ENCODE peak calls at places on chromosomes 3 and 15, in six cellular contexts. S, B, R, H, J and U are unnamed samples.

GRCh38 chr3:115154611-115155010 is 7.5 kb upstream of the ZBTB20 start:
- DNase-seq in B (no peak), J (no peak), R (no peak), H (no peak), S (no peak), U (no peak)

GRCh38 chr3:146177072-146177936 is 16.3 kb upstream of the PLOD2 start:
- DNase-seq in B (no peak), J (no peak), H (no peak), S (no peak), R (no peak), U (no peak)

GRCh38 chr15:51971353-51972133 is at the start of gene LEO1:
- DNase-seq in J (peak; percentile 93), H (peak; percentile 67), S (peak; percentile 89), R (peak; percentile 88), B (peak; percentile 96), U (peak; percentile 97)

GRCh38 chr3:184769771-184770170 is 42.2 kb upstream of the VPS8 start:
- DNase-seq in J (no peak), R (no peak), S (no peak), B (no peak), H (no peak), U (no peak)

GRCh38 chr3:160403796-160404510 is 4.5 kb downstream of the SMC4 start:
- DNase-seq in H (no peak), B (no peak), J (no peak), S (no peak), R (no peak), U (no peak)

GRCh38 chr3:65348596-65348995 is 660.8 kb upstream of the ADAMTS9 start:
- DNase-seq in J (no peak), H (no peak), R (no peak), S (no peak), B (peak; percentile 19), U (no peak)

GRCh38 chr15:52303093-52303772 is 7.6 kb upstream of the MYO5C start:
- DNase-seq in B (no peak), J (no peak), R (no peak), S (no peak), H (no peak), U (no peak)

GRCh38 chr3:187041362-187042061 is 97.8 kb downstream of the RPL39L start:
- DNase-seq in B (no peak), J (no peak), H (no peak), S (no peak), R (no peak), U (peak; percentile 37)

GRCh38 chr3:32456429-32457130 is 46.1 kb downstream of the CMTM6 start:
- DNase-seq in R (no peak), S (no peak), B (no peak), J (no peak), H (no peak), U (no peak)

GRCh38 chr3:130687327-130687726 is 59.3 kb downstream of the PIK3R4 start:
- DNase-seq in H (no peak), S (no peak), R (no peak), B (no peak), J (no peak), U (no peak)

GRCh38 chr3:44342191-44342790 is 3.7 kb downstream of the TCAIM start:
- DNase-seq in S (no peak), J (no peak), R (no peak), H (no peak), B (peak; percentile 16), U (no peak)

GRCh38 chr3:44000586-44000985 is 241.1 kb upstream of the TOPAZ1 start:
- DNase-seq in R (no peak), S (no peak), B (peak; percentile 20), H (no peak), J (no peak), U (peak; percentile 59)

GRCh38 chr3:26625187-26625586 is 2.6 kb downstream of the LRRC3B start:
- DNase-seq in J (no peak), S (no peak), H (no peak), R (no peak), B (no peak), U (no peak)

GRCh38 chr15:58407366-58407765 is 24.4 kb upstream of the LIPC start:
- DNase-seq in B (no peak), S (no peak), J (no peak), H (peak; percentile 6), R (peak; percentile 73), U (no peak)

GRCh38 chr3:13548696-13549512 is at the start of gene FBLN2:
- DNase-seq in B (peak; percentile 83), H (no peak), S (peak; percentile 76), R (no peak), J (peak; percentile 45), U (no peak)

GRCh38 chr3:126873416-126873815 is 109.5 kb upstream of the PLXNA1 start:
- DNase-seq in S (no peak), B (no peak), H (no peak), J (no peak), R (no peak), U (no peak)

GRCh38 chr3:164903820-164904451 is 174.4 kb downstream of the SI start:
- DNase-seq in S (no peak), B (no peak), H (no peak), J (no peak), R (no peak), U (no peak)

GRCh38 chr15:82805994-82806406 is at the start of gene FSD2:
- DNase-seq in H (no peak), R (no peak), B (no peak), S (no peak), J (no peak), U (no peak)

GRCh38 chr15:67089218-67090193 is 24.1 kb downstream of the SMAD3 start:
- DNase-seq in S (no peak), J (peak; percentile 60), H (no peak), R (no peak), B (no peak), U (no peak)

DNA sequence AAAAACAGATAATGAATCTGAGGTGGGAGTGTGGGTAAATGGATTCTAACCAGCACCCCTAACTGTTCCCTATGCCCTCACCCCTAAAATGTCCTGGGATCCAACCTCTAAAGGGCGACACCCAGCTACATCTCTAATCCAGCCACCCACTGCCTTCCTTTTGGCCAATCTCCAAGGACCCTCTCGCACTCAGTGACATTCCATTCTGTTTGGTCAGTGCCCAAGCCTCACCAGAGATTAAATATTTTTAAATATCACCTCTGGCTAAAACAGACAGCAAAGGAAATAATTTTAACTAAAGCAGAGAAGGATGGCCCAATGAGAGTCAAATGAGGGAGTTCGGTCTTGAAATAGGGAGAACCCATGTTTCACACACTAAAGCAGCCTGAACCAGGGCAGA is 19.9 kb upstream of the SCN10A start:
- DNase-seq in H (no peak), R (no peak), J (no peak), B (no peak), S (no peak), U (no peak)
- H3K27ac ChIP-seq in H (no peak overlapping the region), R (no peak overlapping the region), J (no peak overlapping the region), B (no peak overlapping the region), S (no peak overlapping the region), U (no peak overlapping the region)

DNA sequence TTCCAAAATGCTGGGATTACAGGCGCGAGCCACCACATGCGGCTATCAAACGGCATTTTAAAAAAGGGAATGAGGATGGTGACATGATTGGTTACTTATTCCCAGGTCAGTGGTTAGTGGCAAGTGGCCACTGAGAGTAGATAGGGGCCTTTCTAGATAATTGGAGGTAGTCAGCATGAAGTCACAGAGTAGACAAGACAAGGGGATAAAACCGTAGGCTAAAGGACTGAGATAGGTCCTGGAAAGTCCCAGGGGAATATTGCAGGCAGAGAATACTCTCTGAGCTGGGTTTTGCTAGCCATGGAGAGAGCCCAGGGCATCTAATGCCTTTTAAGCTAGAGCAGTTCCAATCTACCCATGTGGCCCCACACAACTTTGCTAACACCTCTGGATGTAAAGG is 52.2 kb downstream of the KCNAB1 start:
- DNase-seq in B (no peak), H (no peak), J (no peak), S (no peak), R (no peak), U (no peak)
- H3K27ac ChIP-seq in B (no peak overlapping the region), H (no peak overlapping the region), J (no peak overlapping the region), S (no peak overlapping the region), R (no peak overlapping the region), U (no peak overlapping the region)

GRCh38 chr15:81419304-81419943 is 45.4 kb upstream of the TMC3 start:
- DNase-seq in J (no peak), R (no peak), H (no peak), B (no peak), S (no peak), U (no peak)
- H3K27ac ChIP-seq in J (no peak overlapping the region), R (no peak overlapping the region), H (no peak overlapping the region), B (peak overlapping the region; percentile 8), S (no peak overlapping the region), U (no peak overlapping the region)

GRCh38 chr15:101168898-101169297 is 83.0 kb downstream of the CHSY1 start:
- DNase-seq in H (no peak), J (no peak), S (no peak), B (no peak), R (no peak), U (no peak)
- H3K27ac ChIP-seq in H (peak overlapping the region; percentile 49), J (no peak overlapping the region), S (peak overlapping the region; percentile 84), B (peak overlapping the region; percentile 93), R (peak overlapping the region; percentile 74), U (no peak overlapping the region)

GRCh38 chr3:169699070-169699469 is 35.6 kb upstream of the MECOM start:
- DNase-seq in H (no peak), B (no peak), R (no peak), J (no peak), S (no peak), U (no peak)

GRCh38 chr3:169700195-169700594 is 36.7 kb upstream of the MECOM start:
- DNase-seq in H (no peak), R (no peak), J (no peak), B (no peak), S (no peak), U (no peak)

GRCh38 chr3:169701457-169701856 is 37.9 kb upstream of the MECOM start:
- DNase-seq in B (no peak), J (no peak), R (no peak), H (no peak), S (no peak), U (no peak)

GRCh38 chr3:169695051-169695450 is 31.5 kb upstream of the MECOM start:
- DNase-seq in B (no peak), J (no peak), R (no peak), H (no peak), S (no peak), U (no peak)

DNA sequence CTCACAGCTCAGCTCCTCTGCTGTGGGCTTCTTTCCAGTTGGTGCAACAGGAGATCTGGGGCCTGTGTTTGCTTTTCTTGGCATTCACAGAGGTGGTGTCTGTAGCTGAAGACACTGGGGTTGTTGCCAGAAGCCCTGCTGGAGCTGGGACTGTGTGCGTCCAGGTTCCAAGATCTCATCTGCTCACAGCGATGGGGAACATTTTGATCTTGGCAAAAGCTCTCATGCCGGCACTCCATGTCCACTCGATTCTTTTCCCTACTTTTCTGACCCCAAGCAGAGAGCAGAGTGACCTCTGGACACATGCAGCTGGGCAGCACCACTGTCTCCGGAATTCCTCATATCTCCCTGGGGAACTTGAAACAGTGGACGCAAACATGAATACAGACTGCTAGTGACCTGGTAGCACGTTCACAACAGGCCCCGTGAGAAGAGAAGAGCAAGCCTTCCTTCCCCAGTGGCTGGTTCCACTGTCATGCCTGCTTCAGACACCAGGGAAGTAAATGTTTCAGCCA is 36.1 kb upstream of the MECOM start:
- DNase-seq in R (no peak), B (no peak), H (no peak), J (peak; percentile 52), S (peak; percentile 75), U (no peak)
- H3K27ac ChIP-seq in R (no peak overlapping the region), B (no peak overlapping the region), H (no peak overlapping the region), J (no peak overlapping the region), S (peak overlapping the region; percentile 77), U (no peak overlapping the region)